ENCODE peak calls at places on chromosomes 16 and 17, in four cellular contexts. I is CD14-positive monocyte, D is glutamatergic neuron, E is lower leg skin. H is an unnamed sample.

GRCh38 chr17:49926886-49927285 is 42.1 kb upstream of the DLX4 start:
- DNase-seq in I (no peak), D (no peak), E (peak), H (no peak)

GRCh38 chr17:46873941-46874645 is 22.7 kb downstream of the WNT9B start:
- DNase-seq in E (no peak), D (no peak), I (no peak), H (no peak)

GRCh38 chr17:83145358-83145738 is 65.9 kb downstream of the METRNL start:
- DNase-seq in D (no peak), I (no peak), E (peak), H (no peak)

GRCh38 chr16:74563828-74564263 is 43.1 kb downstream of the GLG1 start:
- DNase-seq in I (peak), D (no peak), E (no peak), H (no peak)

GRCh38 chr17:78661092-78661770 is 84.0 kb upstream of the DNAH17 start:
- DNase-seq in D (no peak), E (no peak), I (peak), H (no peak)

GRCh38 chr17:8300629-8301242 is 5.5 kb upstream of the SLC25A35 start:
- DNase-seq in I (peak), D (peak), E (no peak), H (peak)

GRCh38 chr17:61783556-61784304 is 79.6 kb downstream of the BRIP1 start:
- DNase-seq in E (no peak), I (no peak), D (no peak), H (peak)

GRCh38 chr16:75095637-75096036 is 20.9 kb downstream of the LDHD start:
- DNase-seq in I (no peak), E (no peak), D (no peak), H (no peak)

GRCh38 chr17:17900615-17901520 is 64.1 kb upstream of the SREBF1 start:
- DNase-seq in E (peak), D (no peak), I (no peak), H (no peak)

GRCh38 chr17:35569405-35569804 is 8.8 kb upstream of the SLFN14 start:
- DNase-seq in E (no peak), D (no peak), I (no peak), H (no peak)

GRCh38 chr17:82574041-82574440 is 54.5 kb downstream of the FOXK2 start:
- DNase-seq in I (no peak), E (no peak), D (no peak), H (no peak)

GRCh38 chr16:50821586-50821985 is 79.7 kb downstream of the CYLD start:
- DNase-seq in I (no peak), E (peak), D (no peak), H (no peak)
- TF ChIP-seq CTCF in I (no peak), E (no peak), D (no peak), H (no peak)

DNA sequence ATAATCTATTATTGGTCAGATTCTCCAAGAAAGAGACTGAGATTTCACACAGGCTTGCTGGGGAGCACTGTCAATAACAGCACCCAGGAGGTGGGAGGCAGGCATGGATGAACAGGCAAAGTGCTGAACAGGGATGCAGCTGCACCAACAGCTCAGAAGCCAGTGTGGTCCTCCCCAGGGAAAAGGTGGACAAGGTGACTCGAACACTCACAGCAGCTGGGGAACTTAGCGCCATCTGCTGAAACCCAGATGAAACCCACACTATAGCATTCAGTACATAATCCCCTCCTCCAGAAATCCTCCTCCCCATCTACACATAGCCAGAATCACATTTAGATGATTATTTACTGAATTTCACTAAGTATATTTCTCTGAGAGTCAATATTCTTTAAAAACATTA is 255.2 kb upstream of the WSB1 start:
- DNase-seq in E (no peak), D (no peak), I (no peak), H (no peak)
- TF ChIP-seq CTCF in E (no peak), D (no peak), I (no peak), H (no peak)

DNA sequence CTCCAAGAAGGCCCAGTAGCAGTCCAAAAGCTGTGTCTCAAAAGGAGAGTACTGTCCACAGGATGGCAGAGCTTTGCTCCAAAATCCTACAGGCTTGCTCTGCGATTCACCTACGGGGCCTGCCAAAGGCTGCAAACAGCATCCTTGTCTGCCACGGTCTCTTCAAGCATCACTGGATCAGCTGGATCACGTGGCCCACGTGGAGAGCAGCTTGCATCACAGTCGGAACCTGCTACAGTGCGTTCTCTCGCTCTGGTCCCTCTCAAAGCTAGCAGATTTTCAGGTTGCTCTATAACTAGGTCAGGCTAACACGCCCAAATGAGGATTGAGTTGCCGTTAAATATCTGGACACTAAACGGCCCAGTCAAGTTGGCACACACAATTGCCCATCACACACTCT is 8.4 kb upstream of the TIMM22 start:
- DNase-seq in D (no peak), I (no peak), E (no peak), H (no peak)
- TF ChIP-seq CTCF in D (no peak), I (no peak), E (no peak), H (no peak)

GRCh38 chr17:19378416-19379293 is at the start of gene MAPK7:
- DNase-seq in I (peak), E (peak), D (no peak), H (peak)

GRCh38 chr17:19380551-19381284 is 2.4 kb downstream of the MAPK7 start:
- DNase-seq in E (peak), D (no peak), I (no peak), H (no peak)

GRCh38 chr17:19379306-19380075 is 1.2 kb downstream of the MAPK7 start:
- DNase-seq in I (no peak), D (no peak), E (peak), H (no peak)

GRCh38 chr17:19376799-19377198 is 1.5 kb upstream of the MAPK7 start:
- DNase-seq in D (no peak), E (peak), I (peak), H (no peak)

GRCh38 chr17:19377602-19378415 is 489 bp upstream of the MAPK7 start:
- DNase-seq in I (peak), D (peak), E (peak), H (peak)
- TF ChIP-seq CTCF in I (no peak), D (no peak), E (no peak), H (peak)

GRCh38 chr16:72946063-72946462 is 101.9 kb downstream of the ZFHX3 start:
- DNase-seq in D (no peak), E (no peak), I (no peak), H (no peak)

GRCh38 chr16:72946474-72947194 is 101.3 kb downstream of the ZFHX3 start:
- DNase-seq in I (no peak), D (no peak), E (no peak), H (no peak)

GRCh38 chr16:72945611-72946010 is 102.3 kb downstream of the ZFHX3 start:
- DNase-seq in E (no peak), I (no peak), D (no peak), H (no peak)

GRCh38 chr16:72948238-72948559 is 99.7 kb downstream of the ZFHX3 start:
- DNase-seq in E (no peak), D (no peak), I (no peak), H (no peak)

GRCh38 chr16:72947379-72948237 is 100.3 kb downstream of the ZFHX3 start:
- DNase-seq in I (no peak), E (no peak), D (peak), H (no peak)
- TF ChIP-seq CTCF in I (no peak), E (no peak), D (no peak), H (no peak)

DNA sequence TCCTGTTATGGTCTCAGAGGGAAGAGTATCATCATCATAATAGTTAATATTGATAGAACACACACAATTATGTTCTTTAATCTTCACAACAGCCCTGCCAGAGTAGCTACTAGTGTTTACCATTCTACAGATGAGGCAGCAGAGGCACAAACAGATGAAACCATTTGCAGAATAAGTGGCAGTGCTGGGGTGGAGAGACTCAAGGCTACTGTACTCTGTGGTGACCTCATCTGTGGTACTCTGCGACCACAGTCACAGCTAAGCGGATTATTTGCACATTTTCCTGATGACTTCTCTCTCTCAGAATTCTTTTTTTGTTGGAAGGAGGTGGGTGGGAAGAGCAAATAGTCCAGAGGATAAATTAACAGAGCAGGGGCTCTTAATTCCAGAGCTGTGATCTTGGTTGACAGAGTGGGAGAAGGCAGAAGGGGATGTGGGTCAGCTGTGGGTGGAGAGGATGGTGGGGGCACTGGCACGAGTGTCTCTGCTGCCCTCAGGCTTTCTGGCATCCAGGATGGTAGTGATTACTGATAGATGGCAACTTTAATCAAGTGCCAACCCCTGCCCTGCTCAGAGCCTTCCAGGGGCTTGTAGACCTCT is 41.8 kb downstream of the MRM1 start:
- DNase-seq in E (no peak), I (no peak), D (no peak), H (no peak)
- TF ChIP-seq CTCF in E (no peak), I (no peak), D (no peak), H (no peak)

GRCh38 chr16:15811416-15811777 is 45.4 kb downstream of the MYH11 start:
- DNase-seq in D (no peak), E (no peak), I (no peak), H (no peak)

GRCh38 chr16:15810949-15811348 is 45.9 kb downstream of the MYH11 start:
- DNase-seq in E (no peak), I (no peak), D (no peak), H (no peak)

GRCh38 chr16:15808071-15808470 is 48.8 kb downstream of the MYH11 start:
- DNase-seq in D (no peak), E (no peak), I (no peak), H (no peak)

GRCh38 chr16:15811778-15812750 is 44.8 kb downstream of the MYH11 start:
- DNase-seq in E (no peak), D (peak), I (no peak), H (no peak)

GRCh38 chr16:15810411-15810810 is 46.4 kb downstream of the MYH11 start:
- DNase-seq in E (no peak), I (no peak), D (peak), H (no peak)
- TF ChIP-seq CTCF in E (no peak), I (no peak), D (no peak), H (no peak)

GRCh38 chr17:57084361-57084801 is 665 bp upstream of the AKAP1 start:
- DNase-seq in I (no peak), D (no peak), E (no peak), H (no peak)

GRCh38 chr17:57088298-57088697 is 3.3 kb downstream of the AKAP1 start:
- DNase-seq in E (no peak), D (no peak), I (no peak), H (no peak)

GRCh38 chr17:57086069-57086930 is 1.3 kb downstream of the AKAP1 start:
- DNase-seq in D (peak), E (peak), I (no peak), H (peak)

GRCh38 chr17:57084802-57085447 is at the start of gene AKAP1:
- DNase-seq in E (peak), D (peak), I (peak), H (peak)

DNA sequence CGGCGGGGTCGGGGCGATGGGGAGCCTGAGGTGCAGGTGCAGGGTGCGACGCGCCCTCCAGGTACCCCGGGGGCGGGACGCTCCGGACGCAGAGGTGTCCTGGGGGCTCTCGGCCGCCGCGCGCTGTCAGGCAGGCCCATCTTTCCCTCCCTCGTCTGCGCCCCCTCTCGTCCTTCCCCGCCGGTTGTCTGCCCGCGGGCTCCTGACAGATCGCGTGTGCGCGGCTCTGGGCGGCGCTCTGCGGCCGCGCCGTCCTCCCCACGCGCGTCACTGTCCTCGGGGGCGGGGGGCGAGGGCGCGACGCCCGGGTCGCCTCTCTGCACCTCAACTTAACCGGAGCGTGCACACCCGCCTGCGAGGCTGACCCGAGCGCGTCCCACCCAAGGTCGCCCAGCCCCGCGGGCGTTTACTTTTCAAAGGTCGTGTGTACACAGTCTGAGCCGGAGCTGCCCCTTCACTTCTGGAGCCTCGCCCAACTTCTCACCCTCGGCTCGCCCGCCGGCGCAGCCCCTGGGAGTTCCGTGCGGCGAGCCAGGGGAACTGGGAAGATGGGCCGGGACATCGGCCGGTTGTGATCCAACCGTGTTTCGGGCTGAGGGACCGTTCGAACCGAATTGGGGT is 512 bp downstream of the AKAP1 start:
- DNase-seq in D (peak), I (no peak), E (peak), H (peak)
- TF ChIP-seq CTCF in D (no peak), I (no peak), E (no peak), H (peak)

GRCh38 chr17:76384222-76384986 is at the start of gene SPHK1:
- DNase-seq in D (peak), E (peak), I (no peak), H (peak)

GRCh38 chr17:76382803-76383644 is 1.4 kb upstream of the SPHK1 start:
- DNase-seq in E (peak), D (peak), I (peak), H (peak)

GRCh38 chr17:76382305-76382802 is 2.1 kb upstream of the SPHK1 start:
- DNase-seq in I (no peak), E (no peak), D (peak), H (no peak)

GRCh38 chr17:76384987-76385891 is 830 bp downstream of the SPHK1 start:
- DNase-seq in I (peak), D (peak), E (peak), H (peak)

GRCh38 chr17:76383645-76384221 is 676 bp upstream of the SPHK1 start:
- DNase-seq in I (peak), E (peak), D (peak), H (peak)
- TF ChIP-seq CTCF in I (peak), E (peak), D (peak), H (peak)

GRCh38 chr17:32609085-32609484 is 122.3 kb downstream of the CDK5R1 start:
- DNase-seq in E (no peak), I (peak), D (no peak), H (peak)
- TF ChIP-seq CTCF in E (no peak), I (peak), D (no peak), H (peak)